ENCODE peak calls at places on chromosomes 3 and 15, in five cellular contexts. P is stomach, O is esophagus muscularis mucosa, Q is GM23338, K is HL-60. X is an unnamed sample.

GRCh38 chr3:129663045-129663446 is 56.6 kb upstream of the PLXND1 start:
- DNase-seq in K (no peak), P (no peak), O (no peak), Q (peak), X (no peak)

GRCh38 chr3:4279706-4280105 is 23.5 kb upstream of the SETMAR start:
- DNase-seq in Q (no peak), P (no peak), O (no peak), K (no peak), X (no peak)

GRCh38 chr3:179464296-179465092 is 13.2 kb upstream of the GNB4 start:
- DNase-seq in K (peak), Q (peak), O (no peak), P (no peak), X (no peak)

GRCh38 chr3:172257638-172258400 is 190.4 kb downstream of the GHSR start:
- DNase-seq in P (no peak), Q (no peak), K (no peak), O (no peak), X (no peak)

GRCh38 chr15:74184582-74185091 is 11.1 kb downstream of the ISLR start:
- DNase-seq in Q (no peak), O (no peak), P (no peak), K (no peak), X (no peak)

GRCh38 chr15:73941044-73941443 is 14.8 kb downstream of the LOXL1 start:
- DNase-seq in O (no peak), K (no peak), Q (no peak), P (no peak), X (no peak)

GRCh38 chr15:72690938-72691337 is 4.9 kb downstream of the BBS4 start:
- DNase-seq in P (no peak), K (no peak), Q (no peak), O (no peak), X (no peak)

GRCh38 chr15:38130739-38131498 is 121.7 kb upstream of the SPRED1 start:
- DNase-seq in P (peak), O (peak), K (peak), Q (peak), X (peak)

GRCh38 chr15:40873625-40874561 is at the start of gene RHOV:
- DNase-seq in O (no peak), Q (peak), P (peak), K (no peak), X (no peak)

DNA sequence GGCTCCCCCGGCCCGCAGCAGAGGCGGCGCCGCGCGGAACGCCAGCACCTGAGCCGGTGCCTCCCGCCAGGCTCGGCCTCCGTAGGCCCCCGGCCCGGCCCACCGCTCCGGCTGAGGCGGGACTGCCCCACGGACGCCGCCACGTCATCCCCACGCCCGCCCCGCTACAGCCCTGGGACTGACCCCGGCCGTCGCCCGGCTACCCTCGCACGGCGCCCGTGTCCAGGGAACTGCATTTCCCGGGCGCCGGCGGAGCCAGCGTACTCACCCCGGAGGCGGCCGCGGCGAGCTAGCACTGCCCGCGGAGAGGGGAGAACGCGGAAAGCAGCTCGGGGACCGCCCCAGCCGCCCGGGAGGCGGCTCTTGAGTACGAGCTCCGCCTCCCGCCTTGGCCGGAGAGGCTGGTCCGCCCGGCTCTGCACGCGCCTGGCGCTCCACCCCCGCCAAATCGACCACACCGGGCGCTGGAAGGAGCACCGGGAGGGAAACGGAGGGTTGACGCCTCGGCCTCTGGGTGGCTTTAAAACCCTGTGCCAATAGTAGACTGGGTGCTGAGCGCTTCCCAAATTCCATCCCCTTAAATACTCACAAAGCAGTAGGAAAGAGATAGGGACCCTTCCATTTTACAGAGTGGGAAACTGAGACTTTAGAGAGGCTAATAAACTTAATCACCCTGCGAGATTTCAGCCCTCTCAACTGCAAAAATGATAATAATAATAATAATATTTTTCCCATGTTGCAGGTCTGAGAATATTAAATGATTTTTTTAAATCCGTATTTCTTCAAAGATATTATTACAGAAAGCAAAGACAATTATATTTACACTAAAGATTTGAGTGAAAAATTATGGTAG is at the start of gene B4GALT4:
- DNase-seq in O (peak), Q (peak), P (peak), K (peak), X (peak)
- H3K4me3 ChIP-seq in O (peak), Q (peak), P (peak), K (peak), X (peak)

DNA sequence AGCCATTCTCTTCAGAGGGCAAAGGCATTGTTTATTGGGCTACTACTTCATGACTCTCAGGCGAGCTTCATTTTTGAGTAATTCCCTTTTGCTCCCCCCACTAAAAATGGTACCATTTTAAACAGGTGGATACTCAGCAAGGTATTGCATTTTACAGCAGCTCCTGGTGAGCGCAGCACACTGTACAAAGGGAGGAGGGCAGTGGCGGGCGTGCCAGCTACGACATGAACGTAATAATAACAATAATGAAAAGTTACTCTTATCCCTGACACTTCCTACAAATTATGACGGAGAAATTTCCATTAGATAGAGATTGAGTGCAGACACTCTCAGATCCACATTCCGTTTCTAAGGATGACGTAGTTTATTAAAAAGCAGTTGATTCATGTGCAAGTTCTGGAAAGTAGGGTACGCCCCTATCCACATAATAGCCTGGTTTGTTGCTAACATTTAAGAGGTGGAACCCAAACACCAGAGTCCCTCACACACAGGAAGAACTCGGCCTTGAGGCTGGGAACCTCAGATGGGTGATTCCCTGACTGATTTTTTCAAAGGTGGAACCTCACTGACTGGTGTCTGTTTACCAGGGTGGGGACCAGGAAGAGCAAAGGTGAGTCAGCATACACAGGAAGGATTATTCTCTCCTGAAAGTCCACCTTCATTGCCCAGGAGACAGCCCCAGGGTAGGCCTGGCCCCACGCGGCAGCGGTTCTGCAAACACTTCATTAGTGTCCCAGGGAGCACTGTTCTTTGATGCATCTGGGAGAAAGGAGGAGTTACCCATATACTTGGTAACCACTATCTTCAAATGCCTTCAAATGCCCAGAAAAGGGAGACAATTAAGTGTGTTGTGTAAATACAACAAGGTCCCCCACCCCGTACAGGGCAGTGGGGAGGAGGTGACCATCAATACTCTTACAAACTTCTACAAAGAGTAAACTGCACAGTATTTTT is 69.9 kb downstream of the LDHAL6B start:
- DNase-seq in P (no peak), Q (no peak), K (no peak), O (no peak), X (no peak)
- TF ChIP-seq CTCF in P (no peak), Q (no peak), K (no peak), O (no peak), X (no peak)

GRCh38 chr3:155070932-155071387 is 9.2 kb upstream of the MME start:
- DNase-seq in Q (no peak), P (no peak), O (no peak), K (no peak), X (no peak)
- TF ChIP-seq POLR2AphosphoS5 in Q (no peak), P (no peak), O (no peak), K (no peak), X (no peak)

GRCh38 chr3:6578526-6578925 is 282.4 kb upstream of the GRM7 start:
- DNase-seq in Q (no peak), K (no peak), O (no peak), P (no peak), X (no peak)
- H3K4me3 ChIP-seq in Q (no peak), K (no peak), O (no peak), P (no peak), X (no peak)

GRCh38 chr3:32780735-32781210 is 37.0 kb upstream of the TRIM71 start:
- DNase-seq in Q (peak), K (no peak), O (no peak), P (peak), X (no peak)
- TF ChIP-seq CTCF in Q (no peak), K (no peak), O (no peak), P (no peak), X (no peak)